ENCODE peak calls at places on chromosomes 6 and 20, in four cellular contexts. P is A549, U is HepG2, X is K562. N is an unnamed sample.

GRCh38 chr20:45459606-45460005 is 9.9 kb upstream of the WFDC2 start:
- DNase-seq in X (peak; percentile 51), P (peak; percentile 33), U (no peak), N (no peak)

GRCh38 chr20:4613718-4614620 is 107.7 kb upstream of the PRND start:
- DNase-seq in U (peak; percentile 66), X (peak; percentile 29), P (peak; percentile 60), N (peak; percentile 67)

GRCh38 chr20:34791289-34792020 is 34.0 kb downstream of the NCOA6 start:
- DNase-seq in P (no peak), U (no peak), X (no peak), N (no peak)

GRCh38 chr20:56974499-56975250 is 291.8 kb downstream of the BMP7 start:
- DNase-seq in P (peak; percentile 64), X (peak; percentile 41), U (peak; percentile 48), N (peak; percentile 80)

GRCh38 chr6:150840185-150840584 is 25.3 kb upstream of the MTHFD1L start:
- DNase-seq in X (no peak), U (no peak), P (no peak), N (no peak)

GRCh38 chr20:60389882-60390281 is 431.7 kb downstream of the CDH26 start:
- DNase-seq in U (no peak), P (no peak), X (no peak), N (no peak)

GRCh38 chr6:33781105-33781975 is 7.6 kb downstream of the LEMD2 start:
- DNase-seq in X (no peak), P (peak; percentile 69), U (no peak), N (peak; percentile 55)

GRCh38 chr20:25461281-25461650 is 53.8 kb downstream of the GINS1 start:
- DNase-seq in X (no peak), P (no peak), U (no peak), N (no peak)

GRCh38 chr6:152695317-152696043 is 2.2 kb upstream of the MYCT1 start:
- DNase-seq in P (no peak), U (no peak), X (no peak), N (no peak)

GRCh38 chr6:5590187-5590586 is 328.9 kb downstream of the FARS2 start:
- DNase-seq in U (no peak), P (no peak), X (no peak), N (no peak)

GRCh38 chr6:33477864-33478263 is 23.5 kb downstream of the ZBTB9 start:
- DNase-seq in U (no peak), P (no peak), X (no peak), N (no peak)

GRCh38 chr6:139369568-139370046 is 4.8 kb downstream of the CITED2 start:
- DNase-seq in U (peak; percentile 48), P (peak; percentile 14), X (no peak), N (no peak)

GRCh38 chr20:22679197-22679596 is 94.8 kb upstream of the FOXA2 start:
- DNase-seq in U (no peak), X (no peak), P (no peak), N (no peak)

GRCh38 chr6:42279144-42279781 is 61.6 kb upstream of the MRPS10 start:
- DNase-seq in X (no peak), U (no peak), P (peak; percentile 15), N (no peak)

GRCh38 chr20:57397004-57397692 is 6.0 kb downstream of the RBM38 start:
- DNase-seq in P (no peak), U (no peak), X (no peak), N (no peak)

GRCh38 chr20:17661121-17661744 is 20.8 kb downstream of the RRBP1 start:
- DNase-seq in P (no peak), U (peak; percentile 83), X (no peak), N (no peak)

GRCh38 chr6:16684896-16685554 is 76.2 kb downstream of the ATXN1 start:
- DNase-seq in U (no peak), X (no peak), P (no peak), N (no peak)

GRCh38 chr6:16691328-16691727 is 69.9 kb downstream of the ATXN1 start:
- DNase-seq in P (no peak), U (no peak), X (no peak), N (no peak)

GRCh38 chr6:16687045-16687444 is 74.2 kb downstream of the ATXN1 start:
- DNase-seq in X (no peak), P (no peak), U (no peak), N (no peak)

GRCh38 chr6:16690244-16691142 is 70.8 kb downstream of the ATXN1 start:
- DNase-seq in X (no peak), P (no peak), U (peak; percentile 72), N (no peak)

DNA sequence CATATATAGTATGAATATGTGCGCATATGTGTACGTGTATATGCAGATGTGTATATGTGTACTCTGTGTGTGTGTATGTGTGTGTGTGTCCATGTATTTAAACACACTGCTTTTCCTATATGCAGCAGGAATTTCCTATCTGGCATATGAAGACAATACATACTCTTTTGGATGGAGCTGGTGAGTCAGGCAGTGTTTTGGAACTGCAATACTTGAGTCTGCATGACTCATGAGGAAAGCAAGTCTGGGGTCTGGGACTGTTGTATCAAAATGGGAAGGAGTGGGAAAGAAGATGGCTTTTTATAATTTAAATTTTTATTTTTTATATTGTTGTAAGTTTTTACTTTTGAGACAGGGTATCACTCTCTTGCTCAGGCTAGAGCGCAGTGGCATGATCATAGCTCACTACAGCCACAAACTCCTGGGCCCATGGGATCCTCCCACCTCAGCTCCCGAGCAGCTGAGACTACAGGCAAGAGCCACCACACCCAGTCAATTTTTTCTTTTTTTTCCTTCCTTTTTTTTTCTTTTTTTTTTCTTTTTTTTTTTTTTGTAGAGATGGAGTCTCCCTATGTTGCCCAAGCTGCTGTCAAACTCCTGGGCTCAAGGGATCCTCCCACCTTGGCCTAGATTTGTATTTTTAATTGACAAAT is 72.2 kb downstream of the ATXN1 start:
- DNase-seq in U (no peak), P (no peak), X (no peak), N (no peak)
- TF ChIP-seq JUN in U (no peak), P (no peak), X (no peak), N (no peak)

GRCh38 chr6:17984822-17985660 is 2.4 kb downstream of the KIF13A start:
- DNase-seq in U (no peak), X (no peak), P (no peak), N (no peak)
- TF ChIP-seq JUN in U (no peak), X (no peak), P (no peak), N (no peak)

GRCh38 chr6:170006524-170007467 is 255.4 kb downstream of the ERMARD start:
- DNase-seq in X (no peak), U (no peak), P (no peak), N (peak; percentile 96)

GRCh38 chr6:170007468-170008240 is 256.2 kb downstream of the ERMARD start:
- DNase-seq in X (no peak), P (no peak), U (no peak), N (peak; percentile 44)

GRCh38 chr6:170008386-170008785 is 257.0 kb downstream of the ERMARD start:
- DNase-seq in U (no peak), P (no peak), X (no peak), N (no peak)

GRCh38 chr6:170011233-170012142 is 260.1 kb downstream of the ERMARD start:
- DNase-seq in P (no peak), U (no peak), X (no peak), N (no peak)

GRCh38 chr6:170010665-170011232 is 259.3 kb downstream of the ERMARD start:
- DNase-seq in P (no peak), X (no peak), U (no peak), N (no peak)
- TF ChIP-seq JUN in P (no peak), X (no peak), U (no peak), N (no peak)

DNA sequence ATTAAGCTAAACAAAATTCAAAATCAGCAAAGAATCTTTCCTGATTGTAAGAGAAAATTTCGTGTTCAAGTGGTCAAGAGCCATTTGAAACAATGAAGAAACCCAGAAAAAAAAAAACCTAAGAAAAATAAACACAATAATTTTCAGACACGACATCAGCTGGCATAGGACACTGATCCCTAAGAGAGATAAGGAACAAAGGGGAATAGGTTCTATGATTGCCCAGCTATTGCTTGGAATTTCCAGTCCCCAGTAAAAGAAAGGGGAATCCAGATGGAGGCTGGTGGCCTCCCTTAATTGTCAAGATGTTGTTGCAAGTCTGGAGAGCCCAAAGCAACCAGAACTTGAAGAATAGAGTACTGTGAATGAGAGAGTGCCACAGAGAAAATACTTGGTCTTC is 48.5 kb downstream of the COL12A1 start:
- DNase-seq in X (no peak), P (no peak), U (no peak), N (no peak)
- TF ChIP-seq JUN in X (no peak), P (no peak), U (no peak), N (no peak)

GRCh38 chr6:18367371-18367770 is 19.8 kb upstream of the RNF144B start:
- DNase-seq in X (no peak), U (no peak), P (no peak), N (no peak)
- TF ChIP-seq JUN in X (no peak), U (no peak), P (no peak), N (no peak)

GRCh38 chr20:31740208-31740607 is 1.1 kb downstream of the TPX2 start:
- DNase-seq in P (no peak), X (peak; percentile 40), U (no peak), N (no peak)
- TF ChIP-seq JUN in P (no peak), X (peak; percentile 31), U (no peak), N (no peak)